ENCODE peak calls at places on chromosomes 11 and 22, in six cellular contexts. One of them, this sample, is unnamed. For H3K9me3, the result is how much of the 10 kb centered on the place peaks cover.

GRCh38 chr11:126355324-126355925 is at the start of gene ST3GAL4:
- DNase-seq in adrenal gland: peak
- DNase-seq in HepG2: peak
- DNase-seq in transverse colon: peak
- DNase-seq in spleen: peak
- DNase-seq in A549: peak
- DNase-seq in this sample: peak

GRCh38 chr11:131025020-131025419 is 108.7 kb upstream of the SNX19 start:
- DNase-seq in adrenal gland: peak
- DNase-seq in HepG2: peak
- DNase-seq in transverse colon: no peak
- DNase-seq in spleen: no peak
- DNase-seq in A549: peak
- DNase-seq in this sample: no peak

GRCh38 chr11:125951731-125952130 is 5.9 kb downstream of the VSIG10L2 start:
- DNase-seq in adrenal gland: no peak
- DNase-seq in HepG2: no peak
- DNase-seq in transverse colon: no peak
- DNase-seq in spleen: peak
- DNase-seq in A549: no peak
- DNase-seq in this sample: peak

GRCh38 chr22:38549106-38549884 is 20.7 kb downstream of the DMC1 start:
- DNase-seq in adrenal gland: no peak
- DNase-seq in HepG2: no peak
- DNase-seq in transverse colon: no peak
- DNase-seq in spleen: no peak
- DNase-seq in A549: no peak
- DNase-seq in this sample: no peak

GRCh38 chr22:45842141-45842831 is 134.7 kb downstream of the WNT7B start:
- DNase-seq in adrenal gland: no peak
- DNase-seq in HepG2: no peak
- DNase-seq in transverse colon: no peak
- DNase-seq in spleen: no peak
- DNase-seq in A549: no peak
- DNase-seq in this sample: no peak

GRCh38 chr22:49439373-49439772 is 388.3 kb downstream of the BRD1 start:
- DNase-seq in adrenal gland: no peak
- DNase-seq in HepG2: no peak
- DNase-seq in transverse colon: no peak
- DNase-seq in spleen: no peak
- DNase-seq in A549: no peak
- DNase-seq in this sample: no peak

GRCh38 chr22:43090130-43090789 is 1.1 kb upstream of the TTLL1 start:
- DNase-seq in adrenal gland: peak
- DNase-seq in HepG2: peak
- DNase-seq in transverse colon: peak
- DNase-seq in spleen: no peak
- DNase-seq in A549: peak
- DNase-seq in this sample: peak

GRCh38 chr11:46676436-46677158 is 23.8 kb downstream of the ARHGAP1 start:
- DNase-seq in adrenal gland: peak
- DNase-seq in HepG2: no peak
- DNase-seq in transverse colon: no peak
- DNase-seq in spleen: peak
- DNase-seq in A549: no peak
- DNase-seq in this sample: no peak

GRCh38 chr22:33918676-33919590 is 1.3 kb downstream of the LARGE1 start:
- DNase-seq in adrenal gland: no peak
- DNase-seq in HepG2: peak
- DNase-seq in transverse colon: no peak
- DNase-seq in spleen: no peak
- DNase-seq in A549: no peak
- DNase-seq in this sample: no peak

GRCh38 chr11:24575392-24575791 is 78.5 kb downstream of the LUZP2 start:
- DNase-seq in adrenal gland: no peak
- DNase-seq in HepG2: no peak
- DNase-seq in transverse colon: no peak
- DNase-seq in spleen: no peak
- DNase-seq in A549: no peak
- DNase-seq in this sample: no peak

GRCh38 chr11:125425601-125426000 is 70.5 kb downstream of the FEZ1 start:
- DNase-seq in adrenal gland: no peak
- DNase-seq in HepG2: no peak
- DNase-seq in transverse colon: no peak
- DNase-seq in spleen: no peak
- DNase-seq in A549: no peak
- DNase-seq in this sample: peak

GRCh38 chr11:36213050-36213840 is 76.0 kb downstream of the COMMD9 start:
- DNase-seq in adrenal gland: no peak
- DNase-seq in HepG2: no peak
- DNase-seq in transverse colon: no peak
- DNase-seq in spleen: no peak
- DNase-seq in A549: no peak
- DNase-seq in this sample: no peak

GRCh38 chr11:1927151-1928037 is 7.9 kb downstream of the TNNT3 start:
- DNase-seq in adrenal gland: no peak
- DNase-seq in HepG2: no peak
- DNase-seq in transverse colon: no peak
- DNase-seq in spleen: no peak
- DNase-seq in A549: no peak
- DNase-seq in this sample: peak

GRCh38 chr11:115215694-115216615 is 288.3 kb downstream of the CADM1 start:
- DNase-seq in adrenal gland: no peak
- DNase-seq in HepG2: peak
- DNase-seq in transverse colon: no peak
- DNase-seq in spleen: no peak
- DNase-seq in A549: peak
- DNase-seq in this sample: no peak

GRCh38 chr11:105610796-105611361 is 1.0 kb downstream of the GRIA4 start:
- DNase-seq in adrenal gland: no peak
- DNase-seq in HepG2: no peak
- DNase-seq in transverse colon: no peak
- DNase-seq in spleen: no peak
- DNase-seq in A549: no peak
- DNase-seq in this sample: no peak

GRCh38 chr11:67501854-67502253 is 3.3 kb downstream of the PITPNM1 start:
- DNase-seq in adrenal gland: no peak
- DNase-seq in HepG2: no peak
- DNase-seq in transverse colon: no peak
- DNase-seq in spleen: no peak
- DNase-seq in A549: no peak
- DNase-seq in this sample: no peak

GRCh38 chr22:36334838-36335603 is 52.7 kb downstream of the MYH9 start:
- DNase-seq in adrenal gland: peak
- DNase-seq in HepG2: no peak
- DNase-seq in transverse colon: no peak
- DNase-seq in spleen: peak
- DNase-seq in A549: no peak
- DNase-seq in this sample: no peak

GRCh38 chr11:125072961-125073590 is 10.0 kb downstream of the SLC37A2 start:
- DNase-seq in adrenal gland: no peak
- DNase-seq in HepG2: no peak
- DNase-seq in transverse colon: no peak
- DNase-seq in spleen: peak
- DNase-seq in A549: no peak
- DNase-seq in this sample: no peak

GRCh38 chr22:50525991-50526848 is 822 bp upstream of the SCO2 start:
- DNase-seq in adrenal gland: peak
- DNase-seq in HepG2: peak
- DNase-seq in transverse colon: peak
- DNase-seq in spleen: peak
- DNase-seq in A549: peak
- DNase-seq in this sample: peak

GRCh38 chr22:29269731-29270474 is 1.8 kb downstream of the EWSR1 start:
- DNase-seq in adrenal gland: no peak
- DNase-seq in HepG2: peak
- DNase-seq in transverse colon: no peak
- DNase-seq in spleen: no peak
- DNase-seq in A549: no peak
- DNase-seq in this sample: no peak

GRCh38 chr22:46674367-46674781 is 54.2 kb downstream of the GRAMD4 start:
- DNase-seq in adrenal gland: peak
- DNase-seq in HepG2: no peak
- DNase-seq in transverse colon: peak
- DNase-seq in spleen: peak
- DNase-seq in A549: no peak
- DNase-seq in this sample: peak

GRCh38 chr11:43737194-43737575 is 56.6 kb downstream of the HSD17B12 start:
- DNase-seq in adrenal gland: no peak
- DNase-seq in HepG2: no peak
- DNase-seq in transverse colon: no peak
- DNase-seq in spleen: no peak
- DNase-seq in A549: no peak
- DNase-seq in this sample: no peak

GRCh38 chr22:43853328-43853931 is 8.9 kb downstream of the SULT4A1 start:
- DNase-seq in adrenal gland: no peak
- DNase-seq in HepG2: no peak
- DNase-seq in transverse colon: no peak
- DNase-seq in spleen: peak
- DNase-seq in A549: no peak
- DNase-seq in this sample: no peak

GRCh38 chr11:36469063-36469462 is 41.0 kb downstream of the TRAF6 start:
- DNase-seq in adrenal gland: no peak
- DNase-seq in HepG2: no peak
- DNase-seq in transverse colon: no peak
- DNase-seq in spleen: no peak
- DNase-seq in A549: no peak
- DNase-seq in this sample: no peak

GRCh38 chr22:30922151-30922611 is 46.4 kb downstream of the MORC2 start:
- DNase-seq in adrenal gland: peak
- DNase-seq in HepG2: no peak
- DNase-seq in transverse colon: peak
- DNase-seq in spleen: peak
- DNase-seq in A549: no peak
- DNase-seq in this sample: peak

GRCh38 chr11:56783448-56784041 is 35.0 kb upstream of the OR9G4 start:
- DNase-seq in adrenal gland: no peak
- DNase-seq in HepG2: peak
- DNase-seq in transverse colon: no peak
- DNase-seq in spleen: no peak
- DNase-seq in A549: peak
- DNase-seq in this sample: no peak

GRCh38 chr22:41302016-41302767 is 867 bp downstream of the ZC3H7B start:
- DNase-seq in adrenal gland: no peak
- DNase-seq in HepG2: no peak
- DNase-seq in transverse colon: no peak
- DNase-seq in spleen: peak
- DNase-seq in A549: no peak
- DNase-seq in this sample: no peak

GRCh38 chr22:41296826-41297667 is 4.3 kb upstream of the ZC3H7B start:
- DNase-seq in adrenal gland: no peak
- DNase-seq in HepG2: peak
- DNase-seq in transverse colon: no peak
- DNase-seq in spleen: no peak
- DNase-seq in A549: no peak
- DNase-seq in this sample: no peak

GRCh38 chr22:41300661-41301060 is 664 bp upstream of the ZC3H7B start:
- DNase-seq in adrenal gland: no peak
- DNase-seq in HepG2: no peak
- DNase-seq in transverse colon: no peak
- DNase-seq in spleen: no peak
- DNase-seq in A549: no peak
- DNase-seq in this sample: no peak

GRCh38 chr22:41305646-41306045 is 4.3 kb downstream of the ZC3H7B start:
- DNase-seq in adrenal gland: peak
- DNase-seq in HepG2: no peak
- DNase-seq in transverse colon: no peak
- DNase-seq in spleen: no peak
- DNase-seq in A549: no peak
- DNase-seq in this sample: peak

DNA sequence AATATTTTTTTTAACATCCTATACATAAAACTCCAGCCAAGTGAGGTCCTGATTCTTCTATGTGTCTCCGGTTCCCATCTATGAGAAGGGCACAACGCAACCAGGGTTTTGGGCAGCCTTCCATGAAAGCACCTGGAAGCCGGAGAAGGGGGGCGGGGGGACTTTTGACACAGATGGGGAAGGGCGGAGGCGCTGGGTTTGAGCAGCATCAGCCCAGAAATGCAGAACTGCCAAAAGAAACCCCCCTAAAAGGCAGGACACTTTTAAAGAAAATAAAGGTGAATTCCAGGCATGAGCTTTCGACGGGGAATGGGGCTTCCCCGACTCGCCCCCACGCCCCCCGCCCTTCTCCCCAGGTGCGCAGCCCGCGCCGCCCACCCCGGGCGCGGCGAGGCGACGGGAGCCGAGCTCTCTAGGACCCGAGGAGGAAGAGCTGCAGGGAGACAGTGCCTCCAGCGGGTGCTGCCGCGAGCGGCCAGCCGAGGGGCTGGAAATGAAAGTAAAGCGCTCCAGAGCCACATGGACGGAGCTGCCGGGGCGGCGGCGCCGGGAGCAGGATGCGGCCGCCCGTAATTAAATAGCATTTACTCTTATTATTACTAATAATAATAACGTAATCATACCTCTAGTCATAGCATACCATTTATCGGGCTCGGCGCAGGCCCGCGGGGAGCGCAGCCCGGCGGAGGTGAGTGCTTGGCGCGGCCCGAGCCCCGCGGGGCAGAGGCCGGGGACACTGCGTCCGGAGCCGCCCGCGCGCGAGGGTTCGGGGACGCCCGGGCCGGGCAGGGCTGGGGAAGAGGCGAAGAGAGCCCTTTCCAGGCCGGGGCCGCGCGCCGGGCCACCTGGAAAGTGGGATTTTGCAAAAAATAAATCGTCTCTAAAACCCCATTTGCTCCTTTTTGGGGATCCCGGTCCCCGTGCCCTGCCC is at the start of gene ZC3H7B:
- DNase-seq in adrenal gland: peak
- DNase-seq in HepG2: peak
- DNase-seq in transverse colon: peak
- DNase-seq in spleen: peak
- DNase-seq in A549: peak
- DNase-seq in this sample: peak
- TF ChIP-seq POLR2A in adrenal gland: peak
- TF ChIP-seq POLR2A in HepG2: peak
- TF ChIP-seq POLR2A in transverse colon: peak
- TF ChIP-seq POLR2A in spleen: no peak
- TF ChIP-seq POLR2A in A549: peak
- TF ChIP-seq POLR2A in this sample: peak

GRCh38 chr11:129230006-129230405 is 37.9 kb upstream of the ARHGAP32 start:
- DNase-seq in adrenal gland: no peak
- DNase-seq in HepG2: no peak
- DNase-seq in transverse colon: no peak
- DNase-seq in spleen: no peak
- DNase-seq in A549: no peak
- DNase-seq in this sample: no peak
- TF ChIP-seq CTCF in adrenal gland: no peak
- TF ChIP-seq CTCF in HepG2: peak
- TF ChIP-seq CTCF in transverse colon: no peak
- TF ChIP-seq CTCF in spleen: no peak
- TF ChIP-seq CTCF in A549: peak
- TF ChIP-seq CTCF in this sample: no peak

GRCh38 chr11:48216510-48216909 is at the start of gene OR4B1:
- DNase-seq in adrenal gland: no peak
- DNase-seq in HepG2: no peak
- DNase-seq in transverse colon: no peak
- DNase-seq in spleen: no peak
- DNase-seq in A549: no peak
- DNase-seq in this sample: no peak
- H3K9me3 ChIP-seq in adrenal gland: under half
- H3K9me3 ChIP-seq in HepG2: under half
- H3K9me3 ChIP-seq in transverse colon: under half
- H3K9me3 ChIP-seq in spleen: under half
- H3K9me3 ChIP-seq in A549: under half
- H3K9me3 ChIP-seq in this sample: under half

GRCh38 chr22:24214467-24215285 is 30.2 kb downstream of the GGT5 start:
- DNase-seq in adrenal gland: no peak
- DNase-seq in HepG2: no peak
- DNase-seq in transverse colon: no peak
- DNase-seq in spleen: no peak
- DNase-seq in A549: no peak
- DNase-seq in this sample: no peak
- TF ChIP-seq POLR2A in adrenal gland: no peak
- TF ChIP-seq POLR2A in HepG2: no peak
- TF ChIP-seq POLR2A in transverse colon: no peak
- TF ChIP-seq POLR2A in spleen: no peak
- TF ChIP-seq POLR2A in A549: no peak
- TF ChIP-seq POLR2A in this sample: no peak